ENCODE peak calls at places on chromosomes 11 and 22, in four cellular contexts. L is breast epithelium, I is heart left ventricle, G is neural progenitor cell. T is an unnamed sample.
A peak's percentile ranks its signal among the peaks of the same experiment; 100 is the strongest.

GRCh38 chr11:59865031-59865430 is 1.3 kb downstream of the TCN1 start:
- DNase-seq in L (no peak), I (no peak), G (no peak), T (no peak)

GRCh38 chr11:12897867-12898266 is 111.2 kb upstream of the RASSF10 start:
- DNase-seq in L (no peak), I (no peak), G (no peak), T (no peak)

GRCh38 chr11:126406368-126406767 is 50.9 kb downstream of the ST3GAL4 start:
- DNase-seq in L (no peak), I (no peak), G (no peak), T (no peak)

GRCh38 chr11:67439321-67440228 is 2.1 kb upstream of the PTPRCAP start:
- DNase-seq in L (no peak), I (no peak), G (no peak), T (no peak)

GRCh38 chr11:86905252-86905651 is 49.9 kb downstream of the FZD4 start:
- DNase-seq in L (no peak), I (no peak), G (no peak), T (no peak)

GRCh38 chr11:127632546-127632945 is 632.0 kb upstream of the KIRREL3 start:
- DNase-seq in L (no peak), I (no peak), G (no peak), T (no peak)

GRCh38 chr11:93740802-93741093 is 547 bp downstream of the TAF1D start:
- DNase-seq in L (no peak), I (peak; percentile 74), G (peak; percentile 72), T (peak; percentile 56)

GRCh38 chr11:73999581-74000306 is 9.1 kb downstream of the UCP3 start:
- DNase-seq in L (no peak), I (no peak), G (no peak), T (no peak)

GRCh38 chr22:20197407-20198030 is 46.7 kb upstream of the CCDC188 start:
- DNase-seq in L (no peak), I (no peak), G (no peak), T (no peak)

GRCh38 chr11:129117595-129118350 is 74.4 kb downstream of the ARHGAP32 start:
- DNase-seq in L (no peak), I (no peak), G (peak; percentile 72), T (peak; percentile 16)

GRCh38 chr11:44987506-44987905 is 36.8 kb upstream of the TP53I11 start:
- DNase-seq in L (no peak), I (no peak), G (no peak), T (no peak)

GRCh38 chr11:85821636-85822035 is 10.7 kb upstream of the SYTL2 start:
- DNase-seq in L (no peak), I (no peak), G (no peak), T (no peak)

GRCh38 chr22:45548991-45549736 is 46.5 kb downstream of the FBLN1 start:
- DNase-seq in L (no peak), I (no peak), G (peak; percentile 14), T (no peak)

GRCh38 chr11:32088117-32088941 is 2.5 kb upstream of the RCN1 start:
- DNase-seq in L (no peak), I (peak; percentile 67), G (no peak), T (no peak)

GRCh38 chr11:65789230-65790103 is 2.6 kb downstream of the OVOL1 start:
- DNase-seq in L (no peak), I (peak; percentile 10), G (no peak), T (no peak)

GRCh38 chr22:46356496-46357185 is 21.1 kb downstream of the TRMU start:
- DNase-seq in L (no peak), I (peak; percentile 44), G (no peak), T (no peak)

GRCh38 chr11:70020336-70021214 is 57.5 kb upstream of the ANO1 start:
- DNase-seq in L (peak; percentile 72), I (no peak), G (no peak), T (no peak)

GRCh38 chr11:69106124-69106811 is 49.5 kb upstream of the SMIM38 start:
- DNase-seq in L (peak; percentile 83), I (peak; percentile 49), G (no peak), T (no peak)

GRCh38 chr11:86523738-86524602 is 148.4 kb downstream of the ME3 start:
- DNase-seq in L (no peak), I (no peak), G (no peak), T (no peak)

T was measured in C1 segment of cervical spinal cord.